ENCODE peak calls at places on chromosomes 11 and 22, in six cellular contexts. One of them, this sample, is unnamed.

GRCh38 chr11:72670041-72670440 is 4.2 kb downstream of the PDE2A start:
- DNase-seq in IMR-90: no peak
- DNase-seq in WERI-Rb-1: no peak
- DNase-seq in ovary: no peak
- DNase-seq in body of pancreas: no peak
- DNase-seq in brain microvascular endothelial cell: no peak
- DNase-seq in this sample: no peak

GRCh38 chr22:50435701-50436115 is 39.1 kb downstream of the SBF1 start:
- DNase-seq in IMR-90: no peak
- DNase-seq in WERI-Rb-1: peak
- DNase-seq in ovary: no peak
- DNase-seq in body of pancreas: no peak
- DNase-seq in brain microvascular endothelial cell: no peak
- DNase-seq in this sample: no peak

GRCh38 chr11:120121914-120122473 is 15.9 kb downstream of the TRIM29 start:
- DNase-seq in IMR-90: no peak
- DNase-seq in WERI-Rb-1: no peak
- DNase-seq in ovary: no peak
- DNase-seq in body of pancreas: peak
- DNase-seq in brain microvascular endothelial cell: no peak
- DNase-seq in this sample: no peak

GRCh38 chr22:50174382-50175190 is 4.1 kb downstream of the PANX2 start:
- DNase-seq in IMR-90: no peak
- DNase-seq in WERI-Rb-1: no peak
- DNase-seq in ovary: no peak
- DNase-seq in body of pancreas: no peak
- DNase-seq in brain microvascular endothelial cell: no peak
- DNase-seq in this sample: no peak

GRCh38 chr11:62504158-62504973 is 42.2 kb downstream of the AHNAK start:
- DNase-seq in IMR-90: no peak
- DNase-seq in WERI-Rb-1: no peak
- DNase-seq in ovary: no peak
- DNase-seq in body of pancreas: no peak
- DNase-seq in brain microvascular endothelial cell: no peak
- DNase-seq in this sample: no peak

GRCh38 chr11:86990079-86990478 is 34.9 kb upstream of the FZD4 start:
- DNase-seq in IMR-90: peak
- DNase-seq in WERI-Rb-1: no peak
- DNase-seq in ovary: no peak
- DNase-seq in body of pancreas: no peak
- DNase-seq in brain microvascular endothelial cell: no peak
- DNase-seq in this sample: no peak

GRCh38 chr22:30015229-30015797 is 65.0 kb upstream of the HORMAD2 start:
- DNase-seq in IMR-90: peak
- DNase-seq in WERI-Rb-1: no peak
- DNase-seq in ovary: no peak
- DNase-seq in body of pancreas: no peak
- DNase-seq in brain microvascular endothelial cell: no peak
- DNase-seq in this sample: no peak

GRCh38 chr11:58000699-58001098 is 23.0 kb upstream of the OR9Q1 start:
- DNase-seq in IMR-90: no peak
- DNase-seq in WERI-Rb-1: no peak
- DNase-seq in ovary: no peak
- DNase-seq in body of pancreas: no peak
- DNase-seq in brain microvascular endothelial cell: no peak
- DNase-seq in this sample: no peak

GRCh38 chr11:129720994-129721393 is 94.7 kb upstream of the TMEM45B start:
- DNase-seq in IMR-90: no peak
- DNase-seq in WERI-Rb-1: no peak
- DNase-seq in ovary: no peak
- DNase-seq in body of pancreas: no peak
- DNase-seq in brain microvascular endothelial cell: no peak
- DNase-seq in this sample: no peak

GRCh38 chr22:46090631-46091201 is 59.6 kb upstream of the PPARA start:
- DNase-seq in IMR-90: peak
- DNase-seq in WERI-Rb-1: no peak
- DNase-seq in ovary: no peak
- DNase-seq in body of pancreas: peak
- DNase-seq in brain microvascular endothelial cell: no peak
- DNase-seq in this sample: no peak

GRCh38 chr11:10522921-10523320 is 18.1 kb downstream of the RNF141 start:
- DNase-seq in IMR-90: no peak
- DNase-seq in WERI-Rb-1: no peak
- DNase-seq in ovary: no peak
- DNase-seq in body of pancreas: no peak
- DNase-seq in brain microvascular endothelial cell: no peak
- DNase-seq in this sample: no peak

GRCh38 chr11:80841716-80842115 is 1400.9 kb upstream of the TENM4 start:
- DNase-seq in IMR-90: no peak
- DNase-seq in WERI-Rb-1: no peak
- DNase-seq in ovary: no peak
- DNase-seq in body of pancreas: no peak
- DNase-seq in brain microvascular endothelial cell: no peak
- DNase-seq in this sample: no peak

GRCh38 chr11:5679811-5680210 is 5.1 kb downstream of the TRIM5 start:
- DNase-seq in IMR-90: no peak
- DNase-seq in WERI-Rb-1: no peak
- DNase-seq in ovary: no peak
- DNase-seq in body of pancreas: no peak
- DNase-seq in brain microvascular endothelial cell: no peak
- DNase-seq in this sample: no peak

GRCh38 chr11:122105009-122105828 is 10.8 kb downstream of the BLID start:
- DNase-seq in IMR-90: no peak
- DNase-seq in WERI-Rb-1: no peak
- DNase-seq in ovary: no peak
- DNase-seq in body of pancreas: no peak
- DNase-seq in brain microvascular endothelial cell: no peak
- DNase-seq in this sample: no peak

GRCh38 chr11:68545796-68546195 is 85.2 kb downstream of the PPP6R3 start:
- DNase-seq in IMR-90: no peak
- DNase-seq in WERI-Rb-1: no peak
- DNase-seq in ovary: no peak
- DNase-seq in body of pancreas: peak
- DNase-seq in brain microvascular endothelial cell: no peak
- DNase-seq in this sample: no peak

GRCh38 chr22:41523464-41524221 is 20.6 kb downstream of the POLR3H start:
- DNase-seq in IMR-90: peak
- DNase-seq in WERI-Rb-1: peak
- DNase-seq in ovary: peak
- DNase-seq in body of pancreas: peak
- DNase-seq in brain microvascular endothelial cell: peak
- DNase-seq in this sample: no peak

GRCh38 chr22:49025791-49026475 is 801.7 kb downstream of the BRD1 start:
- DNase-seq in IMR-90: no peak
- DNase-seq in WERI-Rb-1: no peak
- DNase-seq in ovary: no peak
- DNase-seq in body of pancreas: no peak
- DNase-seq in brain microvascular endothelial cell: no peak
- DNase-seq in this sample: no peak

GRCh38 chr22:49028111-49028510 is 799.6 kb downstream of the BRD1 start:
- DNase-seq in IMR-90: no peak
- DNase-seq in WERI-Rb-1: no peak
- DNase-seq in ovary: no peak
- DNase-seq in body of pancreas: no peak
- DNase-seq in brain microvascular endothelial cell: no peak
- DNase-seq in this sample: no peak

GRCh38 chr22:49027122-49027670 is 800.5 kb downstream of the BRD1 start:
- DNase-seq in IMR-90: no peak
- DNase-seq in WERI-Rb-1: no peak
- DNase-seq in ovary: no peak
- DNase-seq in body of pancreas: no peak
- DNase-seq in brain microvascular endothelial cell: no peak
- DNase-seq in this sample: no peak

GRCh38 chr22:49024775-49025440 is 802.8 kb downstream of the BRD1 start:
- DNase-seq in IMR-90: no peak
- DNase-seq in WERI-Rb-1: no peak
- DNase-seq in ovary: no peak
- DNase-seq in body of pancreas: no peak
- DNase-seq in brain microvascular endothelial cell: no peak
- DNase-seq in this sample: no peak

DNA sequence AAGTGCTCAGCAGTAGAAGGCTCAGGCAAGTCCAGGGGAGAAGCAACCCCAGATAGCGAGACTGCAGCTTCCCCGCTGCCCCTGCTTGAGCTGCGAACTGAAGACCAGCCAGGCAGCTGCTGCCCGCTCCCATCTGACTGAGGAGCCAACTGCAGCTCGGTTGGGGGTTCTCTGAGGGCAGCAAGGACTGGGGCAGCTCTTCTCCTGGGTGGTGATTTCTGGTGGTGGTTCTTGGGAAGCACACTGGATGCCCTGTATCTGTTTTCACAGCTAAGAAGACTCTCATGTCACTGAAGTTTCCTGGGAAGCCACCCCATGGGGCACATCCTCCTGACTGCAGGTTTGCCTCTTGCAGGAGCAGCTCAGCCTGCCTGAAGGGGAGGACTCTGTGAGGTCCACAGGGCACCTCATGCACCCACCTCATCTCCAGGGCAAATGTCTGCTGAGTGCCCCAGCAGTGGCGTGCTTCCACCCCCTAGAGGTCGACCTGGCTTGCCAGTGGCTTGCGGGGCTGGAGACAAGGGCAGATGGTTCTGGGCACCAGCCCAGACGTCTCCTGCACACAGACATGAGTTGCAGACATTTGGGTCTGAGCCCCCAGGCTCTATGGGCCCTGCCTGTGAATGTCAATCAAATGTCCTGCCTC is 801.1 kb downstream of the BRD1 start:
- DNase-seq in IMR-90: no peak
- DNase-seq in WERI-Rb-1: peak
- DNase-seq in ovary: no peak
- DNase-seq in body of pancreas: no peak
- DNase-seq in brain microvascular endothelial cell: no peak
- DNase-seq in this sample: no peak
- TF ChIP-seq CTCF in IMR-90: no peak
- TF ChIP-seq CTCF in WERI-Rb-1: peak
- TF ChIP-seq CTCF in ovary: no peak
- TF ChIP-seq CTCF in body of pancreas: no peak
- TF ChIP-seq CTCF in brain microvascular endothelial cell: no peak
- TF ChIP-seq CTCF in this sample: no peak

GRCh38 chr22:19903513-19903912 is 38.1 kb upstream of the COMT start:
- DNase-seq in IMR-90: no peak
- DNase-seq in WERI-Rb-1: no peak
- DNase-seq in ovary: no peak
- DNase-seq in body of pancreas: no peak
- DNase-seq in brain microvascular endothelial cell: no peak
- DNase-seq in this sample: no peak

GRCh38 chr22:19903031-19903430 is 38.5 kb upstream of the COMT start:
- DNase-seq in IMR-90: no peak
- DNase-seq in WERI-Rb-1: peak
- DNase-seq in ovary: no peak
- DNase-seq in body of pancreas: no peak
- DNase-seq in brain microvascular endothelial cell: no peak
- DNase-seq in this sample: no peak

GRCh38 chr22:19904174-19904856 is 37.3 kb upstream of the COMT start:
- DNase-seq in IMR-90: no peak
- DNase-seq in WERI-Rb-1: peak
- DNase-seq in ovary: no peak
- DNase-seq in body of pancreas: no peak
- DNase-seq in brain microvascular endothelial cell: no peak
- DNase-seq in this sample: no peak

GRCh38 chr22:19904881-19905618 is 36.5 kb upstream of the COMT start:
- DNase-seq in IMR-90: no peak
- DNase-seq in WERI-Rb-1: no peak
- DNase-seq in ovary: no peak
- DNase-seq in body of pancreas: no peak
- DNase-seq in brain microvascular endothelial cell: no peak
- DNase-seq in this sample: no peak

DNA sequence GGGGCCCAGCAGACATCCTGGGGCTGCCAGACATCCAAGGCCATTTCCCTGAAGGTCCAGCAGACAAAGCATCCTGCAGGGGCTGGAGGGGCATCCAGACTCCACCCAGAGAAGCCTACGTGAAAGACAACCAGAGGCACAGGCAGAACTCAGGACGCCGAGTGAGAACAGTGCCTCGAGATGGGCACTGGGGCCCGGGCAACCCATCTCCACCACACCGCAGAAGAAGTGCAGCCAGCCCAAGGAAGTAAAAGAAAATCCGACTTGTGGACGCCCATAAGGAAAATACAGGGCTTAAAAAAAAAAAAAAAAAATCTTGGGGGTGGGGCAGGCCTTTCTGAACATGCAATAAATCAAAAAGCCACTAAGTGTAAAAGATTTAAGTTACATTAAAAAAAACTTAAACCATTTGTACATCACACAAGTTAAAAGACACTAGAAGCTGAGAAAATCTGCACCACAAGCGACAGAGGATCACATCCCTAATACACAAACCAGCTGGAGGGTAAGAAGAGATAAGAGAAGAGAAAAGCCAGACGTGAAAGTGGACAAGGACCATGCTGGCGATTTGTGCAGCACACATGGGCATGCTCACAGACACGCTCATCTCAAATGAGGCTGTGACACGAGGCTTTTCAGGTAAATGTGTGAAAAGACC is 35.8 kb upstream of the COMT start:
- DNase-seq in IMR-90: no peak
- DNase-seq in WERI-Rb-1: no peak
- DNase-seq in ovary: no peak
- DNase-seq in body of pancreas: no peak
- DNase-seq in brain microvascular endothelial cell: no peak
- DNase-seq in this sample: no peak
- H3K27ac ChIP-seq in IMR-90: no peak
- H3K27ac ChIP-seq in WERI-Rb-1: peak
- H3K27ac ChIP-seq in ovary: no peak
- H3K27ac ChIP-seq in body of pancreas: no peak
- H3K27ac ChIP-seq in brain microvascular endothelial cell: no peak
- H3K27ac ChIP-seq in this sample: no peak

GRCh38 chr11:96413408-96413807 is 23.6 kb downstream of the JRKL start:
- DNase-seq in IMR-90: no peak
- DNase-seq in WERI-Rb-1: no peak
- DNase-seq in ovary: no peak
- DNase-seq in body of pancreas: no peak
- DNase-seq in brain microvascular endothelial cell: no peak
- DNase-seq in this sample: no peak
- H3K4me3 ChIP-seq in IMR-90: no peak
- H3K4me3 ChIP-seq in WERI-Rb-1: no peak
- H3K4me3 ChIP-seq in ovary: no peak
- H3K4me3 ChIP-seq in body of pancreas: no peak
- H3K4me3 ChIP-seq in brain microvascular endothelial cell: no peak
- H3K4me3 ChIP-seq in this sample: no peak

DNA sequence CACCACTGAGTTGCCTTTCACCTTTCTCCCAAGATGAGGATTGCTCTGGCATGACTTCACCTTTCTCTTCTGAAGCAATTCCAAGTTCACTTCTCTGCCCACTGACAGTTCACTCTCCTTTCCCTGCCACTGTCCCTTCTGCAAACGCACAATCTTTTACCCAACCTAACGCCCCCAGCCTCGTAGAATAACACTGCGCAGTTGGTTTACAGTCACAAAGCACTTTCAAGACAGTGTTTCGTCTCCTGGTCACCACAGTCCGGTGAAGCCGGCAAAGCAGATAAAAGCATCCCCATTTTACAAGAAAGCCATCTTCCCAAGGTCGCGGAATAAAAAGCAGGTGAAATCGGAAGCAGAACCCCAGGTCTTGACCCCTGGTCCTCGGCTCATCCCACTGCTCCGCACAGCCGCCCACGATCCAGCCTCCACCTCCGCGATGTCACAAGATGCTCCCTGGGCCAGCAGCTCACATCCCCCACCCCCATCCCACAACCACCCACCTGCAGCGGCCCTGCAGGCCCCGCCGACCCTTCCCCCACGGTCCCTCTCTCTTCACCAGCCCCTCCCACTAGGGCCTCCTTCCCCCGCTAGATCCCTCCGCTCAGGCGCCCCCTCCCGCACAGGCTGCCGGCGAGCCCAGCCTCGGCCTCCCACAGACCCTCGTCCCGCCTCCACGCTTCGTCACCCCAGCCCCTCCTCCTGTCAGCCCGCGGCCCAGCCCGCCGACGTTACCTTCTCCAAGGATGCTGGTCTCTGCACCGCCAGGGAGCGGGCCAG is 585 bp downstream of the PI4KA start:
- DNase-seq in IMR-90: peak
- DNase-seq in WERI-Rb-1: peak
- DNase-seq in ovary: peak
- DNase-seq in body of pancreas: peak
- DNase-seq in brain microvascular endothelial cell: peak
- DNase-seq in this sample: peak
- TF ChIP-seq CTCF in IMR-90: no peak
- TF ChIP-seq CTCF in WERI-Rb-1: no peak
- TF ChIP-seq CTCF in ovary: no peak
- TF ChIP-seq CTCF in body of pancreas: no peak
- TF ChIP-seq CTCF in brain microvascular endothelial cell: no peak
- TF ChIP-seq CTCF in this sample: no peak

This sample was measured in colonic mucosa.